ENCODE peak calls at places on chromosomes 16 and 17, in four cellular contexts. U is CD8-positive, alpha-beta T cell; B is GM23248; E is MM.1S. Z is an unnamed sample. For H3K27me3 and H3K36me3, the result is how much of the 10 kb centered on the place peaks cover.

GRCh38 chr17:76504117-76504516 is 2.9 kb upstream of the RHBDF2 start:
- DNase-seq in U (no peak), B (no peak), E (peak), Z (no peak)

GRCh38 chr17:6561446-6561845 is 5.1 kb upstream of the PITPNM3 start:
- DNase-seq in U (no peak), B (no peak), E (no peak), Z (no peak)

GRCh38 chr17:77217566-77217965 is 76.8 kb downstream of the SEC14L1 start:
- DNase-seq in U (no peak), B (no peak), E (no peak), Z (no peak)

GRCh38 chr16:85650864-85651811 is 37.6 kb downstream of the GINS2 start:
- DNase-seq in U (no peak), B (no peak), E (no peak), Z (no peak)

GRCh38 chr17:14373587-14374259 is 72.8 kb downstream of the HS3ST3B1 start:
- DNase-seq in U (no peak), B (peak), E (no peak), Z (peak)

GRCh38 chr17:62790554-62790953 is 17.6 kb downstream of the MARCHF10 start:
- DNase-seq in U (no peak), B (peak), E (no peak), Z (peak)

GRCh38 chr16:48081656-48082055 is 74.1 kb downstream of the ABCC12 start:
- DNase-seq in U (no peak), B (peak), E (no peak), Z (peak)

GRCh38 chr16:10577305-10578202 is 2.8 kb downstream of the EMP2 start:
- DNase-seq in U (no peak), B (peak), E (peak), Z (no peak)

GRCh38 chr16:885391-885790 is 84.9 kb upstream of the GNG13 start:
- DNase-seq in U (no peak), B (no peak), E (no peak), Z (no peak)

GRCh38 chr16:54402270-54402669 is 115.7 kb upstream of the IRX3 start:
- DNase-seq in U (no peak), B (peak), E (no peak), Z (no peak)

GRCh38 chr17:76673729-76674128 is 30.2 kb upstream of the ST6GALNAC1 start:
- DNase-seq in U (no peak), B (peak), E (no peak), Z (no peak)

DNA sequence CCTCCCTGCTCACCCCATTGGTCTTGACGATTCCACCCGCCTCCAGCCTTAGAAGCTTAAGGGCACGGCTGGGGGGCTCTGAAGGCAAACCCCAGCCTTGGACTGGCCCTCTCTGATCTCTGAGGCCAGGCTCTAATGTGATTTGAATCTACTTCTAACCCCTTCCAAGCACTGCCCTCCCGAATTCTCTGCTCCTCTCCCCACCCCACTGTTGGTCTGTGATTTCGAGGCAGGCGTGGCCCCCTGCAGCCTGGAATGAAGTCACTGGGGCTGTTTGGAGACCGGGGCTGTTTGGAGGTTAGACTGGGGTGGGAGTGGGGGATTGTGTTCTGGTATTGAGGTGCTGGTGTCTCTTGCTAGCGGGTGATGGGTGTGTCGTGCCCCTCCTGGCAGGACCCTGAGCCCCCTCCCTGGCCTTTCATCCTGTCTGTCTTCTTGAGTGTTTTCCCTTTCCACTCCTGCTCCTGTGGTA is 2.2 kb downstream of the GRB7 start:
- DNase-seq in U (no peak), B (peak), E (no peak), Z (no peak)
- H3K27me3 ChIP-seq in U (under half), B (under half), E (under half), Z (under half)

DNA sequence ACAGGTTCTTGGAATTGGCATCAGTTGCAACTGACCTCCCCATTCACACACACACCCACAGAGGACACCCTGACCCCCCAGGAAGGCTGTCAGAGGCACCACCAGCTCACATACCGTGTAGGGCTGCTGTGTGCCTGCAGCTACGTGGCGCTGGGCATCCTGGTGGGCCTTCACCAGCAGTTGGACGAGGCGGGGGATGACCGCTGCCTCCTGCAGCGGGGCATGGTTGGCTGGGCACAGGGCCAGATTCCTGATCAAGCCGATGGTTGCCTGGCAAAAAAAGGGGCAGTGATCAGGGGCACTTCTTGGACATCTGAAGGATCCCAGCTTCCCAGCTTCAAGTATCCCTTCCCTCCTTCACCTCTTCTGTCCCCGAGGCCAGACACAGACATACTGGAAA is 24.2 kb upstream of the HAP1 start:
- DNase-seq in U (no peak), B (no peak), E (no peak), Z (no peak)
- H3K36me3 ChIP-seq in U (under half), B (under half), E (under half), Z (half or more)

GRCh38 chr16:80460004-80460403 is 80.8 kb upstream of the DYNLRB2 start:
- DNase-seq in U (no peak), B (peak), E (no peak), Z (no peak)
- H3K27ac ChIP-seq in U (no peak), B (peak), E (no peak), Z (no peak)

GRCh38 chr16:66898207-66898606 is 17.9 kb downstream of the PDP2 start:
- DNase-seq in U (no peak), B (peak), E (no peak), Z (peak)

GRCh38 chr16:66894948-66895696 is 14.8 kb downstream of the PDP2 start:
- DNase-seq in U (peak), B (peak), E (peak), Z (peak)

GRCh38 chr16:66894055-66894454 is 13.7 kb downstream of the PDP2 start:
- DNase-seq in U (no peak), B (no peak), E (no peak), Z (no peak)

GRCh38 chr16:66895999-66896398 is 15.7 kb downstream of the PDP2 start:
- DNase-seq in U (no peak), B (no peak), E (no peak), Z (no peak)

GRCh38 chr16:66895697-66895995 is 15.3 kb downstream of the PDP2 start:
- DNase-seq in U (no peak), B (no peak), E (no peak), Z (no peak)
- H3K27me3 ChIP-seq in U (under half), B (under half), E (under half), Z (under half)

GRCh38 chr17:42010898-42011516 is 6.2 kb downstream of the DNAJC7 start:
- DNase-seq in U (no peak), B (peak), E (no peak), Z (peak)
- H3K36me3 ChIP-seq in U (under half), B (under half), E (under half), Z (under half)

DNA sequence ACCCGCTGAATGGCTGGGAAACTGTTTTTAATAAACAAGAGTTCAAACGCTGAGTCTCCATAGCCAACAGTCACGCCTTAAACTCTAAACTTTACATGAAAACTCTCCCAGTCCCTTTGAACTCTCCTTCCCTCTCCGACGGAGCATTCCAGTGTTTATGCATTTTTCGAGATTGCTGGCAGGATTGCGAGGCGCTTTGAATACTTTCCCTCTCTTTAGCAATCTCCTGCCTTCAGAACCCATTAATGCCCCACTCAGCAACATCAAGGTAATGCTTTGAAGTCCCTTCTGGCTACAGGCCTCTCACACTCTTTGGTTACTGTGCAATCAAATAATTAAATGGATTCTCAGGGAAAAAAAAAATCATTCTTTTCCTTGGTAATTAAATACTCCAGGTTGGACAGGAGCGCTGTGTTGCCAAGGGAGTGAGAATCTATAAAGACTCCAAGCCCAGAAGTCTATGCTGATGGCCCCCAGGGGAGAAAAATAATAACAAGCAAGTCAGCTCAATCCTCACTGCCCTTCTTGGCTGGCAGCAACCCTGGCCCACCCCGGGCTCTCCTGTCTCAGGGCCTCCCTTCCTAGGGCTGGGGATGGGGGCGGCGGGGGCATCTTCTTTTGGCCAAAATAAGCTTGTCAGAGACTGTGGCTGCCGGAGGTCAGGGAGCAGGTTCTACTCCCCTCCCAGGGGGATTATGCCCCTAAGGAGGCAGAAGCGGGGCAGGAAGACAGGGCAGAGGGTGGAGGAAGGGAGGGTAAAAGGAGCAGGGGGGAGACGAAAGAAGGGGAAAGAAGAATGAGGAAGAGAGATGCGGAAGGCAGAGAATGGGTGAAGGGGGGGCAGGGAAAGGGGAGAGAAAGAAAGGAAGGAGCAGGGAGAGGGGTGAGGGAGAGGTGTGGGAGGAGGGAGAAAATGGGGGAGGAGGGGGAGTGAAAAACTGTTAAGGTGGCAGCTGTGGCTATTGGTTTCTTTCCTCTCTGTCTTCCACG is 45.2 kb downstream of the AXIN2 start:
- DNase-seq in U (no peak), B (peak), E (no peak), Z (no peak)
- H3K27ac ChIP-seq in U (no peak), B (peak), E (no peak), Z (no peak)